ENCODE peak calls at places on chromosomes 7 and 10, in seven cellular contexts. C, X, B, L, N, T and G are unnamed samples. For H3K4me1, the result is how much of the 10 kb centered on the place peaks cover.

GRCh38 chr10:87503892-87504291 is 801 bp upstream of the MINPP1 start:
- DNase-seq in C (no peak), X (no peak), B (no peak), L (no peak), N (no peak), T (no peak), G (no peak)

GRCh38 chr10:113916053-113916452 is 61.6 kb downstream of the NHLRC2 start:
- DNase-seq in C (no peak), X (no peak), B (no peak), L (no peak), N (no peak), T (no peak), G (no peak)

GRCh38 chr10:63633677-63634487 is 112.7 kb downstream of the REEP3 start:
- DNase-seq in C (peak), X (peak), B (no peak), L (no peak), N (no peak), T (no peak), G (no peak)

GRCh38 chr10:52250562-52250961 is 63.5 kb upstream of the DKK1 start:
- DNase-seq in C (no peak), X (no peak), B (no peak), L (no peak), N (no peak), T (no peak), G (no peak)

GRCh38 chr7:87218941-87219544 is 489 bp downstream of the TMEM243 start:
- DNase-seq in C (peak), X (peak), B (peak), L (no peak), N (no peak), T (peak), G (peak)

GRCh38 chr7:103718482-103719415 is 270.7 kb downstream of the RELN start:
- DNase-seq in C (no peak), X (no peak), B (no peak), L (no peak), N (no peak), T (no peak), G (no peak)

GRCh38 chr10:13873201-13873600 is 286.4 kb downstream of the PRPF18 start:
- DNase-seq in C (no peak), X (no peak), B (no peak), L (no peak), N (no peak), T (no peak), G (no peak)

GRCh38 chr7:12895296-12895695 is 207.9 kb downstream of the ARL4A start:
- DNase-seq in C (no peak), X (no peak), B (no peak), L (no peak), N (no peak), T (no peak), G (no peak)

GRCh38 chr7:102287082-102287464 is 405 bp downstream of the SH2B2 start:
- DNase-seq in C (no peak), X (no peak), B (no peak), L (no peak), N (no peak), T (no peak), G (no peak)

GRCh38 chr10:3126741-3127342 is 45.7 kb downstream of the PITRM1 start:
- DNase-seq in C (no peak), X (no peak), B (peak), L (no peak), N (no peak), T (no peak), G (peak)

GRCh38 chr7:104972510-104972909 is 41.5 kb upstream of the KMT2E start:
- DNase-seq in C (no peak), X (no peak), B (no peak), L (no peak), N (no peak), T (no peak), G (no peak)

GRCh38 chr10:109149666-109150350 is 773.5 kb downstream of the XPNPEP1 start:
- DNase-seq in C (no peak), X (no peak), B (no peak), L (no peak), N (no peak), T (no peak), G (no peak)

GRCh38 chr7:6160191-6160623 is 112.2 kb downstream of the CYTH3 start:
- DNase-seq in C (peak), X (peak), B (peak), L (no peak), N (no peak), T (peak), G (peak)

GRCh38 chr7:44521347-44522095 is 19.6 kb downstream of the NPC1L1 start:
- DNase-seq in C (no peak), X (no peak), B (no peak), L (no peak), N (no peak), T (no peak), G (no peak)

GRCh38 chr10:5556576-5556975 is 31.8 kb downstream of the CALML3 start:
- DNase-seq in C (no peak), X (no peak), B (no peak), L (peak), N (no peak), T (peak), G (peak)

GRCh38 chr7:90119178-90119971 is 34.9 kb upstream of the STEAP1 start:
- DNase-seq in C (peak), X (peak), B (peak), L (peak), N (peak), T (peak), G (peak)

GRCh38 chr7:47584128-47584865 is 2.4 kb upstream of the TNS3 start:
- DNase-seq in C (no peak), X (no peak), B (no peak), L (no peak), N (no peak), T (peak), G (no peak)

GRCh38 chr10:103661198-103661950 is 167.9 kb downstream of the NEURL1 start:
- DNase-seq in C (peak), X (no peak), B (peak), L (peak), N (no peak), T (peak), G (peak)

GRCh38 chr10:52615756-52616419 is 156.7 kb downstream of the MBL2 start:
- DNase-seq in C (no peak), X (no peak), B (no peak), L (no peak), N (no peak), T (no peak), G (no peak)

GRCh38 chr10:28730031-28730778 is 52.9 kb downstream of the BAMBI start:
- DNase-seq in C (no peak), X (no peak), B (no peak), L (no peak), N (no peak), T (no peak), G (no peak)

GRCh38 chr10:125023269-125023668 is 81.3 kb downstream of the ZRANB1 start:
- DNase-seq in C (no peak), X (no peak), B (no peak), L (no peak), N (no peak), T (peak), G (peak)

GRCh38 chr7:102398543-102398942 is 2.4 kb downstream of the PRKRIP1 start:
- DNase-seq in C (no peak), X (no peak), B (no peak), L (no peak), N (no peak), T (no peak), G (no peak)

GRCh38 chr7:117212969-117213877 is 109.6 kb downstream of the WNT2 start:
- DNase-seq in C (peak), X (peak), B (no peak), L (no peak), N (no peak), T (peak), G (peak)

GRCh38 chr10:59807629-59808620 is 54.7 kb upstream of the MRLN start:
- DNase-seq in C (no peak), X (no peak), B (peak), L (no peak), N (no peak), T (no peak), G (no peak)

GRCh38 chr10:16847644-16848043 is 30.4 kb upstream of the RSU1 start:
- DNase-seq in C (no peak), X (no peak), B (no peak), L (no peak), N (no peak), T (no peak), G (no peak)

GRCh38 chr10:26860026-26860541 is 674 bp downstream of the ABI1 start:
- DNase-seq in C (peak), X (peak), B (peak), L (peak), N (peak), T (peak), G (peak)

GRCh38 chr7:101702362-101702850 is 73.3 kb upstream of the MYL10 start:
- DNase-seq in C (peak), X (peak), B (no peak), L (no peak), N (peak), T (no peak), G (no peak)

GRCh38 chr7:17176633-17177032 is 121.8 kb upstream of the AHR start:
- DNase-seq in C (no peak), X (no peak), B (no peak), L (no peak), N (no peak), T (no peak), G (no peak)

GRCh38 chr10:7028809-7029166 is 382.0 kb downstream of the SFMBT2 start:
- DNase-seq in C (no peak), X (no peak), B (no peak), L (no peak), N (no peak), T (no peak), G (no peak)
- TF ChIP-seq POLR2A in C (no peak), X (no peak), B (no peak), L (no peak), N (no peak), T (no peak), G (no peak)

DNA sequence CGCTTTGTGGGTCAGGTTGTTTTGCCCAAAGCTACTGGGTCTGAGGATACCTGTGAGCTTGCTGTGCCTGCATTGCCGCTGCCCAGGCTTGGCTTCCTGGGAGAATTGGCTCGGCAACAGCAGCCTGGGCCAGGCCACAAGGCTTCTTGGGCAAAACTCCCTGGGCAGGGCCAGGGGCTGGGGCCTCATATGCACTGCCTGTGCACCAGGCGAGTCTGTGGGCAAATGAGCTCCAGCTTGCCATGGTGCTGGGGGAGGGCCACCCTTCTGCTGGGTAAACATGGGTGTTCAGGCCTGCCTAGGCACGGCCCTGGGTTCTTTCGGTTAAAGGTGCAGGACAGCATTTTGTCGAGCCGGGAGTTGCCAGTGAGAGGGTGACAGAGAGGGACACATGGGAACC is 19.4 kb downstream of the ZMIZ1 start:
- DNase-seq in C (peak), X (no peak), B (no peak), L (no peak), N (no peak), T (no peak), G (no peak)
- H3K4me1 ChIP-seq in C (under half), X (half or more), B (half or more), L (under half), N (under half), T (under half), G (half or more)

GRCh38 chr10:84139126-84140035 is at the start of gene GHITM:
- DNase-seq in C (peak), X (peak), B (peak), L (peak), N (peak), T (peak), G (peak)
- TF ChIP-seq CTCF in C (peak), X (no peak), B (peak), L (peak), N (peak), T (peak), G (peak)

DNA sequence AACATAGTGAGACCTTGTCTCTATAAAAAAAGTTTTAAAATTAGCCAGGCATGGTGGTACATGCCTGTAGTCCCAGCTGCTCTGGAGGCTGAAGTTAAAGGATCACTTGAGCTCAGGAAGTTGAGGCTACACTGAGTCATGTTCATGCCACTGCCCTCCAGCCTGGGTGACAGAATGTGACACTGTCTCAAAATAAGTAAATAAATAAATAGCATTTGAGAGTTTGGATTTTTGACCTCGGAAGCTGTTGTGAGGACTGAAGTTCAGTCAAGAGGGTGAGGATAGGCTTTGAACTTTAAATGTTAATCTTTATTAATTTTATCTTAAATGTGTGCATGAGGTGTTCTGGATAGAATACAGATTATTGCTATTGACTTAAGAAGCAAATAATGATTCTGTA is 110.2 kb downstream of the GNAT3 start:
- DNase-seq in C (no peak), X (no peak), B (no peak), L (no peak), N (no peak), T (no peak), G (no peak)
- TF ChIP-seq POLR2A in C (no peak), X (no peak), B (no peak), L (no peak), N (no peak), T (no peak), G (no peak)